ENCODE peak calls at places on chromosomes 3 and 15, in six cellular contexts. One of them, this sample, is unnamed.

GRCh38 chr3:128712848-128713247 is 13.1 kb upstream of the RAB7A start:
- DNase-seq in right atrium auricular region: no peak
- DNase-seq in astrocyte of the spinal cord: no peak
- DNase-seq in mammary epithelial cell: no peak
- DNase-seq in ascending aorta: no peak
- DNase-seq in cardiac muscle cell: no peak
- DNase-seq in this sample: no peak

GRCh38 chr3:13098192-13098591 is 25.0 kb upstream of the IQSEC1 start:
- DNase-seq in right atrium auricular region: no peak
- DNase-seq in astrocyte of the spinal cord: no peak
- DNase-seq in mammary epithelial cell: no peak
- DNase-seq in ascending aorta: no peak
- DNase-seq in cardiac muscle cell: no peak
- DNase-seq in this sample: no peak

GRCh38 chr3:168047190-168047795 is 48.4 kb downstream of the GOLIM4 start:
- DNase-seq in right atrium auricular region: no peak
- DNase-seq in astrocyte of the spinal cord: peak
- DNase-seq in mammary epithelial cell: peak
- DNase-seq in ascending aorta: no peak
- DNase-seq in cardiac muscle cell: peak
- DNase-seq in this sample: peak

GRCh38 chr15:38065721-38066120 is 131.3 kb downstream of the TMCO5A start:
- DNase-seq in right atrium auricular region: no peak
- DNase-seq in astrocyte of the spinal cord: peak
- DNase-seq in mammary epithelial cell: no peak
- DNase-seq in ascending aorta: no peak
- DNase-seq in cardiac muscle cell: no peak
- DNase-seq in this sample: no peak

GRCh38 chr3:107085261-107085660 is 292.0 kb upstream of the CCDC54 start:
- DNase-seq in right atrium auricular region: no peak
- DNase-seq in astrocyte of the spinal cord: peak
- DNase-seq in mammary epithelial cell: no peak
- DNase-seq in ascending aorta: no peak
- DNase-seq in cardiac muscle cell: no peak
- DNase-seq in this sample: no peak

GRCh38 chr3:131386429-131386926 is 4.9 kb downstream of the NUDT16 start:
- DNase-seq in right atrium auricular region: peak
- DNase-seq in astrocyte of the spinal cord: peak
- DNase-seq in mammary epithelial cell: no peak
- DNase-seq in ascending aorta: peak
- DNase-seq in cardiac muscle cell: no peak
- DNase-seq in this sample: no peak

GRCh38 chr3:179026636-179027035 is 45.0 kb downstream of the ZMAT3 start:
- DNase-seq in right atrium auricular region: no peak
- DNase-seq in astrocyte of the spinal cord: peak
- DNase-seq in mammary epithelial cell: peak
- DNase-seq in ascending aorta: no peak
- DNase-seq in cardiac muscle cell: no peak
- DNase-seq in this sample: no peak

GRCh38 chr3:29789686-29790085 is 508.8 kb downstream of the RBMS3 start:
- DNase-seq in right atrium auricular region: no peak
- DNase-seq in astrocyte of the spinal cord: no peak
- DNase-seq in mammary epithelial cell: no peak
- DNase-seq in ascending aorta: no peak
- DNase-seq in cardiac muscle cell: no peak
- DNase-seq in this sample: no peak

GRCh38 chr3:1870738-1871137 is 227.9 kb upstream of the CNTN4 start:
- DNase-seq in right atrium auricular region: no peak
- DNase-seq in astrocyte of the spinal cord: no peak
- DNase-seq in mammary epithelial cell: no peak
- DNase-seq in ascending aorta: no peak
- DNase-seq in cardiac muscle cell: no peak
- DNase-seq in this sample: no peak

GRCh38 chr3:188584162-188584529 is 430.2 kb downstream of the LPP start:
- DNase-seq in right atrium auricular region: no peak
- DNase-seq in astrocyte of the spinal cord: peak
- DNase-seq in mammary epithelial cell: peak
- DNase-seq in ascending aorta: no peak
- DNase-seq in cardiac muscle cell: no peak
- DNase-seq in this sample: peak

GRCh38 chr15:66459818-66460615 is 37.5 kb downstream of the SNAPC5 start:
- DNase-seq in right atrium auricular region: no peak
- DNase-seq in astrocyte of the spinal cord: peak
- DNase-seq in mammary epithelial cell: peak
- DNase-seq in ascending aorta: no peak
- DNase-seq in cardiac muscle cell: no peak
- DNase-seq in this sample: peak

GRCh38 chr3:101567528-101568317 is 6.1 kb downstream of the TRMT10C start:
- DNase-seq in right atrium auricular region: no peak
- DNase-seq in astrocyte of the spinal cord: peak
- DNase-seq in mammary epithelial cell: no peak
- DNase-seq in ascending aorta: no peak
- DNase-seq in cardiac muscle cell: no peak
- DNase-seq in this sample: peak

GRCh38 chr3:126683506-126683905 is 20.5 kb upstream of the CHCHD6 start:
- DNase-seq in right atrium auricular region: peak
- DNase-seq in astrocyte of the spinal cord: no peak
- DNase-seq in mammary epithelial cell: peak
- DNase-seq in ascending aorta: no peak
- DNase-seq in cardiac muscle cell: no peak
- DNase-seq in this sample: no peak

GRCh38 chr3:36447063-36447462 is 66.8 kb downstream of the STAC start:
- DNase-seq in right atrium auricular region: no peak
- DNase-seq in astrocyte of the spinal cord: no peak
- DNase-seq in mammary epithelial cell: no peak
- DNase-seq in ascending aorta: no peak
- DNase-seq in cardiac muscle cell: no peak
- DNase-seq in this sample: no peak

GRCh38 chr15:66154581-66154980 is 99.0 kb downstream of the MEGF11 start:
- DNase-seq in right atrium auricular region: no peak
- DNase-seq in astrocyte of the spinal cord: no peak
- DNase-seq in mammary epithelial cell: no peak
- DNase-seq in ascending aorta: no peak
- DNase-seq in cardiac muscle cell: no peak
- DNase-seq in this sample: no peak

GRCh38 chr15:27399236-27399635 is 428.3 kb downstream of the GABRG3 start:
- DNase-seq in right atrium auricular region: no peak
- DNase-seq in astrocyte of the spinal cord: peak
- DNase-seq in mammary epithelial cell: no peak
- DNase-seq in ascending aorta: no peak
- DNase-seq in cardiac muscle cell: no peak
- DNase-seq in this sample: no peak

GRCh38 chr3:127775398-127776109 is 46.8 kb downstream of the MGLL start:
- DNase-seq in right atrium auricular region: peak
- DNase-seq in astrocyte of the spinal cord: peak
- DNase-seq in mammary epithelial cell: peak
- DNase-seq in ascending aorta: peak
- DNase-seq in cardiac muscle cell: no peak
- DNase-seq in this sample: no peak

GRCh38 chr15:64857421-64857820 is 15.7 kb downstream of the PLEKHO2 start:
- DNase-seq in right atrium auricular region: no peak
- DNase-seq in astrocyte of the spinal cord: peak
- DNase-seq in mammary epithelial cell: peak
- DNase-seq in ascending aorta: no peak
- DNase-seq in cardiac muscle cell: no peak
- DNase-seq in this sample: no peak

GRCh38 chr3:86175593-86175992 is 815.4 kb downstream of the VGLL3 start:
- DNase-seq in right atrium auricular region: no peak
- DNase-seq in astrocyte of the spinal cord: peak
- DNase-seq in mammary epithelial cell: no peak
- DNase-seq in ascending aorta: no peak
- DNase-seq in cardiac muscle cell: peak
- DNase-seq in this sample: no peak

GRCh38 chr3:110984456-110985250 is 87.0 kb upstream of the NECTIN3 start:
- DNase-seq in right atrium auricular region: no peak
- DNase-seq in astrocyte of the spinal cord: no peak
- DNase-seq in mammary epithelial cell: peak
- DNase-seq in ascending aorta: no peak
- DNase-seq in cardiac muscle cell: no peak
- DNase-seq in this sample: peak

GRCh38 chr3:64311424-64311920 is 86.2 kb upstream of the PRICKLE2 start:
- DNase-seq in right atrium auricular region: no peak
- DNase-seq in astrocyte of the spinal cord: peak
- DNase-seq in mammary epithelial cell: no peak
- DNase-seq in ascending aorta: no peak
- DNase-seq in cardiac muscle cell: no peak
- DNase-seq in this sample: peak

GRCh38 chr3:134458451-134458850 is 27.3 kb downstream of the ANAPC13 start:
- DNase-seq in right atrium auricular region: no peak
- DNase-seq in astrocyte of the spinal cord: no peak
- DNase-seq in mammary epithelial cell: no peak
- DNase-seq in ascending aorta: no peak
- DNase-seq in cardiac muscle cell: no peak
- DNase-seq in this sample: no peak

GRCh38 chr3:72977463-72977862 is 19.1 kb upstream of the PPP4R2 start:
- DNase-seq in right atrium auricular region: no peak
- DNase-seq in astrocyte of the spinal cord: no peak
- DNase-seq in mammary epithelial cell: no peak
- DNase-seq in ascending aorta: no peak
- DNase-seq in cardiac muscle cell: no peak
- DNase-seq in this sample: no peak

GRCh38 chr3:84820906-84821305 is 137.9 kb upstream of the CADM2 start:
- DNase-seq in right atrium auricular region: no peak
- DNase-seq in astrocyte of the spinal cord: no peak
- DNase-seq in mammary epithelial cell: no peak
- DNase-seq in ascending aorta: no peak
- DNase-seq in cardiac muscle cell: no peak
- DNase-seq in this sample: peak

GRCh38 chr3:165753560-165753959 is 83.7 kb downstream of the BCHE start:
- DNase-seq in right atrium auricular region: no peak
- DNase-seq in astrocyte of the spinal cord: peak
- DNase-seq in mammary epithelial cell: peak
- DNase-seq in ascending aorta: no peak
- DNase-seq in cardiac muscle cell: no peak
- DNase-seq in this sample: peak

DNA sequence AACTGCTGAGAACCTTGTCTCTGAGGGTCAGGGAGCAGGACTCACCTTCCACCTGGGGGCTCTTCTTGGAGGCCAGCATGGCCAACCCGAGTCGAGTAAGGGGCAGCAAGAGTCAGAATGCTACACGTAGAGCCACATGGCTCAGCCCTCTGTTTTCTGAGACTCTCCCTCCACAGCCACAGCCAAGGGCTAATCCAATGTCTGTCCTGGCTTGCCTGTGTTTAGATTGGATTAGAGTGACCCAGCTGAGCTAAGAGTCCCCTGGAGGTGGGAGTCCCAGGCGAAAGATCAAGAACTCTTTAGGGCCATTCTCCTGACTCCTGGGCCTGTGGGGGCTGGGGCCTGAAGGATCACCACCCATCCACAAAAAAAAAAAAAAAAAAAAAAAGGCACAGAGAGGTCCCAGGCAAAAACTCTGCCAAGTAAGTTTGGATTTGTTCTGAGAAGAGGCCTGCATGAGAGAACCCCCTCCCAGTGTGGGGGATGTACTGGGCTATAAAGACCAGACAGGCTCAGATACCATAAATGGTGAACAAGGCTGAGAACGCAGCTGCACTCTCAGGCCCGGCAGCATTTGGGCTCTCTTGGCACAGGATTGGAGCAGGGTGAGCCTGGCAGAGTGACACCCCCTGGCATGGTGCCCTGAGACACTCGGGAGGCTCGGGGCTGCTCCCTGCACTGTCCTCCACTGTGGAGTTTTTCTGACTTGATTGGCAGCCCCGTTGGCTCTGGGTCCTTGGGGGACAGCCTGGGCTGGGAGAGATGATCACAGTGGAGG is 88.0 kb upstream of the OSBPL11 start:
- DNase-seq in right atrium auricular region: no peak
- DNase-seq in astrocyte of the spinal cord: no peak
- DNase-seq in mammary epithelial cell: no peak
- DNase-seq in ascending aorta: no peak
- DNase-seq in cardiac muscle cell: no peak
- DNase-seq in this sample: no peak
- H3K4me3 ChIP-seq in right atrium auricular region: no peak
- H3K4me3 ChIP-seq in astrocyte of the spinal cord: no peak
- H3K4me3 ChIP-seq in mammary epithelial cell: no peak
- H3K4me3 ChIP-seq in ascending aorta: no peak
- H3K4me3 ChIP-seq in cardiac muscle cell: no peak
- H3K4me3 ChIP-seq in this sample: no peak

DNA sequence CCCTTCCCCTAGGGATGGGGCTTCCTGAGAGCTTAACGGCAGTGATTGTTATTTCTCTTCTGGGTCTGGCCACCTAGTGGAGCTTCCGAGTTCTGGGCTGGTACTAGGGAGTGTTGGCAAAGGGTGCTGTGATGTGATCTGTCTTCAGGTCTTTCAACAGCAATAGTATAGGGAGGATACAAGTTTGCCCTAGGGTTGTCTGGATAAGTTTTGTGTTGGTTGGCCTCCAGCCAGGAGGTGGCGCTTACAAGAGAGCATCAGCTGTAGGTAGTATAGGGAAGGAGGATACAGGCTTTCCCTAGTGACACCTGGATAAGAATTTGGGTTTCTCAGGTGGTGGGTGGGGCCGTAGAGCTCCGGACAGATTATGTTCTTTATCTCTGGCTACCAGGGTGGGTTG is 19.2 kb upstream of the CPOX start:
- DNase-seq in right atrium auricular region: no peak
- DNase-seq in astrocyte of the spinal cord: no peak
- DNase-seq in mammary epithelial cell: peak
- DNase-seq in ascending aorta: no peak
- DNase-seq in cardiac muscle cell: no peak
- DNase-seq in this sample: peak
- TF ChIP-seq CTCF in right atrium auricular region: no peak
- TF ChIP-seq CTCF in astrocyte of the spinal cord: no peak
- TF ChIP-seq CTCF in mammary epithelial cell: no peak
- TF ChIP-seq CTCF in ascending aorta: no peak
- TF ChIP-seq CTCF in cardiac muscle cell: no peak
- TF ChIP-seq CTCF in this sample: peak

GRCh38 chr3:33089515-33089914 is 7.4 kb downstream of the GLB1 start:
- DNase-seq in right atrium auricular region: no peak
- DNase-seq in astrocyte of the spinal cord: no peak
- DNase-seq in mammary epithelial cell: no peak
- DNase-seq in ascending aorta: no peak
- DNase-seq in cardiac muscle cell: no peak
- DNase-seq in this sample: no peak
- H3K4me3 ChIP-seq in right atrium auricular region: no peak
- H3K4me3 ChIP-seq in astrocyte of the spinal cord: no peak
- H3K4me3 ChIP-seq in mammary epithelial cell: no peak
- H3K4me3 ChIP-seq in ascending aorta: no peak
- H3K4me3 ChIP-seq in cardiac muscle cell: no peak
- H3K4me3 ChIP-seq in this sample: no peak

GRCh38 chr3:78221796-78222195 is 1181.9 kb downstream of the ROBO2 start:
- DNase-seq in right atrium auricular region: no peak
- DNase-seq in astrocyte of the spinal cord: no peak
- DNase-seq in mammary epithelial cell: peak
- DNase-seq in ascending aorta: no peak
- DNase-seq in cardiac muscle cell: no peak
- DNase-seq in this sample: peak

DNA sequence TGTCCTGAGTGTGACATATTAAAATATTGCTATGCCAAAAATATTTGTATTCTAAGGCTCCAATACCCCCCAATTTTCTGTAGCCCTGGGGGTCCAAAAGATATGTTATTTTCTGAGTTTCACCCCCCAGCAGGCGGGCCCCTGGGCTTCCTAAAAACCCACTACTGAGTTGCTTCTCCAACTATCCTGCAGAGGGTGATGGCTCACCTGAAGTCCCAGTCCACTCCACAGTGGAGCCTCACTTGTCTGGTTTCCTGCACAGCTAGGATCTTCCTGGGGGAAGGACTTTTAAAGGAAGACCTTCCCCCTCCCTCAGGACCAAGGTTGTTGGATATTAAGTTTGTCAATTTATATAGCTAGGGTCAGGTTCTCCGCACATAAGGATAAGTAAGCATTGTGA is 1181.4 kb downstream of the ROBO2 start:
- DNase-seq in right atrium auricular region: no peak
- DNase-seq in astrocyte of the spinal cord: no peak
- DNase-seq in mammary epithelial cell: no peak
- DNase-seq in ascending aorta: no peak
- DNase-seq in cardiac muscle cell: no peak
- DNase-seq in this sample: peak
- TF ChIP-seq CTCF in right atrium auricular region: no peak
- TF ChIP-seq CTCF in astrocyte of the spinal cord: no peak
- TF ChIP-seq CTCF in mammary epithelial cell: peak
- TF ChIP-seq CTCF in ascending aorta: no peak
- TF ChIP-seq CTCF in cardiac muscle cell: no peak
- TF ChIP-seq CTCF in this sample: peak